ENCODE peak calls at places on chromosomes 12 and 14, in eight cellular contexts. N is epithelial cell of esophagus, U is RWPE1, T is GM10248, E is foreskin fibroblast, H is adrenal gland, R is colonic mucosa, P is LNCaP clone FGC. Q is an unnamed sample.

GRCh38 chr12:125683748-125684381 is 618.6 kb downstream of the AACS start:
- DNase-seq in H (peak; percentile 27), T (peak; percentile 58), P (peak; percentile 23), R (peak; percentile 23), E (no peak), U (no peak), N (peak; percentile 1), Q (no peak)

GRCh38 chr12:89344043-89344861 is 8.0 kb downstream of the DUSP6 start:
- DNase-seq in E (no peak), H (no peak), N (no peak), T (no peak), R (no peak), P (no peak), U (no peak), Q (no peak)

GRCh38 chr12:4272014-4272975 is 1.3 kb upstream of the CCND2 start:
- DNase-seq in H (peak; percentile 91), R (peak; percentile 90), N (peak; percentile 95), U (peak; percentile 84), T (peak; percentile 90), P (no peak), E (peak; percentile 56), Q (no peak)

GRCh38 chr12:26196424-26196722 is 1.0 kb downstream of the SSPN start:
- DNase-seq in R (no peak), H (no peak), N (no peak), U (no peak), E (peak; percentile 6), T (no peak), P (no peak), Q (no peak)

GRCh38 chr12:127987199-127987901 is 279.6 kb upstream of the TMEM132C start:
- DNase-seq in N (no peak), U (no peak), R (no peak), T (no peak), H (peak; percentile 96), P (no peak), E (no peak), Q (no peak)

GRCh38 chr14:56172571-56172971 is 54.4 kb downstream of the PELI2 start:
- DNase-seq in P (no peak), U (peak; percentile 30), N (peak; percentile 57), R (no peak), H (no peak), E (peak; percentile 61), T (no peak), Q (peak; percentile 49)

GRCh38 chr12:120167529-120168095 is 26.9 kb downstream of the GCN1 start:
- DNase-seq in N (no peak), H (no peak), P (no peak), T (no peak), R (no peak), E (no peak), U (no peak), Q (no peak)

GRCh38 chr14:91899777-91900176 is 32.4 kb upstream of the TC2N start:
- DNase-seq in R (no peak), H (no peak), N (no peak), P (no peak), T (no peak), U (no peak), E (no peak), Q (no peak)

GRCh38 chr12:97921957-97922722 is 459.5 kb downstream of the RMST start:
- DNase-seq in R (no peak), N (peak; percentile 29), U (no peak), T (no peak), H (no peak), P (no peak), E (peak; percentile 59), Q (peak; percentile 20)

GRCh38 chr12:47012552-47012951 is 66.9 kb upstream of the PCED1B start:
- DNase-seq in R (no peak), P (no peak), H (no peak), U (no peak), N (no peak), T (no peak), E (no peak), Q (no peak)

GRCh38 chr14:78758333-78758732 is 588.2 kb downstream of the NRXN3 start:
- DNase-seq in U (no peak), H (no peak), P (peak; percentile 15), E (no peak), T (peak; percentile 20), N (peak; percentile 33), R (no peak), Q (no peak)

GRCh38 chr14:54348001-54348611 is 48.7 kb upstream of the CDKN3 start:
- DNase-seq in E (peak; percentile 30), N (peak; percentile 50), P (peak; percentile 45), T (peak; percentile 63), H (no peak), U (peak; percentile 34), R (no peak), Q (no peak)

GRCh38 chr14:68978550-68978911 is 571 bp downstream of the ACTN1 start:
- DNase-seq in N (peak; percentile 52), P (no peak), U (peak; percentile 63), H (peak; percentile 74), E (peak; percentile 56), R (peak; percentile 70), T (no peak), Q (no peak)

GRCh38 chr14:80567905-80568512 is 356.7 kb upstream of the DIO2 start:
- DNase-seq in U (peak; percentile 67), E (no peak), T (no peak), H (no peak), N (peak; percentile 91), P (no peak), R (no peak), Q (no peak)

GRCh38 chr14:60862283-60862682 is 118.6 kb downstream of the TRMT5 start:
- DNase-seq in R (peak; percentile 78), N (peak; percentile 82), U (no peak), H (peak; percentile 44), T (no peak), E (peak; percentile 11), P (peak; percentile 97), Q (no peak)

GRCh38 chr12:56626691-56627090 is 3.4 kb downstream of the BAZ2A start:
- DNase-seq in H (no peak), T (no peak), R (no peak), U (no peak), E (no peak), P (no peak), N (no peak), Q (no peak)

GRCh38 chr14:76880432-76880831 is 54.2 kb downstream of the LRRC74A start:
- DNase-seq in U (no peak), H (no peak), R (no peak), N (no peak), E (no peak), P (no peak), T (no peak), Q (no peak)

DNA sequence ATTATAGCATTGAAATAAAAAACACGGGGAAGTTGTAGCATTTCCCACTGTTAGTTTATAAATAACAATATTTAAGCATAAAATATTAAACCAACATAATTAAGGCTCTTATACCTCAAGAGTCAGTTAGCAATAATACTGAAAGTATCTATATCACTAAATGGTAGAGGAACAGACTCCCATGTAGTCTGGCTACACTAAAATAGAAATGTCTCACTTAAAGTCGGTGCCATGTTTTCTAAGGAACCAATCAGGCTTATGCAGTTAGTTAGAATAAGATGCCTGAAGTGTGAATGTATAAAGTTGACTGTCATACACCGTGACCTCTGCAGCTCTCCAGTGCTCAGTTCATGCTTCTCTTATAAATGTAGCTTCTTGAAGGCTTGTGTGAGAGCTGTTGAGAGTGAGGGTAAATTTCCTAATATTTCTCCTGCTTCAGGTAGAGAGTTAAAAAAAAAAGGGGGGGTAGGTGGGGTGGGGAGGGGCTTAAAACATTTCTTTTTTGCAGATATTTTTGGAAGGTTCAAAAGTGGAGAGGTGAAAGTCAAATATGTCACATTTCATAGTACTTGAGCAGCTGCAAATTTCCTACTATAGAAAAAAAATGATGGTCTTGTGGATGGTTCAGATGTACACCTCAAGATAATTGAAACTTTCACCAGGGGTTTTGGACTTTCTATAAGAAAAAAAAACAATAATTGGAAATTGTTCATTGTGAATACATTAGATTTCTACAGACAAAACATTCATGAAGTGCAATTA is 64.5 kb downstream of the PTCSC3 start:
- DNase-seq in T (no peak), U (no peak), E (no peak), P (no peak), N (no peak), H (no peak), R (no peak), Q (no peak)
- TF ChIP-seq CTCF in T (no peak), U (no peak), E (no peak), P (no peak), N (no peak), H (no peak), R (no peak), Q (no peak)

GRCh38 chr12:95963104-95963503 is 20.0 kb downstream of the AMDHD1 start:
- DNase-seq in P (no peak), R (no peak), H (no peak), E (no peak), T (no peak), U (no peak), N (no peak), Q (no peak)
- TF ChIP-seq CTCF in P (peak; percentile 5), R (no peak), H (no peak), E (no peak), T (no peak), U (no peak), N (no peak), Q (no peak)

GRCh38 chr12:66698558-66698957 is 19.7 kb upstream of the GRIP1 start:
- DNase-seq in P (no peak), H (no peak), E (no peak), N (no peak), R (no peak), U (no peak), T (no peak), Q (no peak)
- TF ChIP-seq CTCF in P (no peak), H (no peak), E (no peak), N (no peak), R (no peak), U (no peak), T (no peak), Q (no peak)

GRCh38 chr12:45773734-45774133 is 44.2 kb downstream of the ARID2 start:
- DNase-seq in R (no peak), P (no peak), E (no peak), T (no peak), U (no peak), N (no peak), H (no peak), Q (no peak)

GRCh38 chr12:45779936-45780335 is 50.4 kb downstream of the ARID2 start:
- DNase-seq in H (no peak), P (no peak), T (no peak), N (no peak), R (no peak), U (no peak), E (no peak), Q (no peak)

GRCh38 chr12:45774508-45775162 is 45.1 kb downstream of the ARID2 start:
- DNase-seq in P (no peak), T (no peak), E (no peak), U (no peak), R (no peak), H (no peak), N (no peak), Q (no peak)

GRCh38 chr12:45775964-45776363 is 46.5 kb downstream of the ARID2 start:
- DNase-seq in T (no peak), E (no peak), H (no peak), P (no peak), R (no peak), N (no peak), U (no peak), Q (no peak)

DNA sequence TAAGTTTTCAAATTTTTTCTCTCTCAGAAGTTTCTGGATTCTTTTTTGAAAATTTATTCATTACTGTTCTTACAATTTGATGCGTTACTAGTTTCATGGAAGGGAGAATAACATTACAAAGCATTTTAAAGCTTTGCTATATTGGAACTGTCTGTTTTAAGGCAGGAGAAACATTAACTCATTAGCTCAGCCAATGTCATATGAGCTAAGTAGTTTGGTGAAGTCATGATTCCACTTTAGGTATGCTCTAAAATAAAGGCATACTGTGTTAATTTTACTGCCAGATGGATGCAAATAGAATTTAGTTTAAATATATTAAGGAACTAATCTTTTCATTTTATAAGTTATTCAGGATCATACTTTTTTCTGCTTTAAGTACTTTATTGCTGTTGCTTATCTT is 46.0 kb downstream of the ARID2 start:
- DNase-seq in N (no peak), U (no peak), P (no peak), H (no peak), T (no peak), R (no peak), E (no peak), Q (no peak)
- TF ChIP-seq CTCF in N (no peak), U (no peak), P (no peak), H (no peak), T (no peak), R (no peak), E (no peak), Q (no peak)